ENCODE peak calls at places on chromosomes 1 and 21, in ten cellular contexts. One of them, this sample, is unnamed.

GRCh38 chr1:87800006-87800405 is 471.3 kb downstream of the LMO4 start:
- DNase-seq in tibial artery: no peak
- DNase-seq in CD8-positive, alpha-beta T cell: no peak
- DNase-seq in transverse colon: no peak
- DNase-seq in RWPE1: no peak
- DNase-seq in left lung: no peak
- DNase-seq in substantia nigra: no peak
- DNase-seq in heart left ventricle: no peak
- DNase-seq in AG04450: no peak
- DNase-seq in aorta: no peak
- DNase-seq in this sample: no peak

GRCh38 chr1:112836642-112837041 is 119.4 kb downstream of the SLC16A1 start:
- DNase-seq in tibial artery: no peak
- DNase-seq in CD8-positive, alpha-beta T cell: no peak
- DNase-seq in transverse colon: no peak
- DNase-seq in RWPE1: no peak
- DNase-seq in left lung: no peak
- DNase-seq in substantia nigra: no peak
- DNase-seq in heart left ventricle: no peak
- DNase-seq in AG04450: no peak
- DNase-seq in aorta: no peak
- DNase-seq in this sample: no peak

GRCh38 chr1:35442737-35443136 is 114.5 kb downstream of the KIAA0319L start:
- DNase-seq in tibial artery: no peak
- DNase-seq in CD8-positive, alpha-beta T cell: peak; percentile 13
- DNase-seq in transverse colon: no peak
- DNase-seq in RWPE1: no peak
- DNase-seq in left lung: no peak
- DNase-seq in substantia nigra: no peak
- DNase-seq in heart left ventricle: no peak
- DNase-seq in AG04450: no peak
- DNase-seq in aorta: no peak
- DNase-seq in this sample: no peak

GRCh38 chr21:31268090-31268489 is 76.0 kb downstream of the TIAM1 start:
- DNase-seq in tibial artery: no peak
- DNase-seq in CD8-positive, alpha-beta T cell: no peak
- DNase-seq in transverse colon: no peak
- DNase-seq in RWPE1: no peak
- DNase-seq in left lung: no peak
- DNase-seq in substantia nigra: no peak
- DNase-seq in heart left ventricle: no peak
- DNase-seq in AG04450: no peak
- DNase-seq in aorta: no peak
- DNase-seq in this sample: no peak

GRCh38 chr1:45640293-45640692 is 16.4 kb upstream of the CCDC17 start:
- DNase-seq in tibial artery: no peak
- DNase-seq in CD8-positive, alpha-beta T cell: no peak
- DNase-seq in transverse colon: no peak
- DNase-seq in RWPE1: no peak
- DNase-seq in left lung: no peak
- DNase-seq in substantia nigra: no peak
- DNase-seq in heart left ventricle: no peak
- DNase-seq in AG04450: no peak
- DNase-seq in aorta: no peak
- DNase-seq in this sample: no peak

GRCh38 chr1:151199860-151200581 is 1.7 kb downstream of the PIP5K1A start:
- DNase-seq in tibial artery: peak; percentile 56
- DNase-seq in CD8-positive, alpha-beta T cell: no peak
- DNase-seq in transverse colon: no peak
- DNase-seq in RWPE1: peak; percentile 83
- DNase-seq in left lung: no peak
- DNase-seq in substantia nigra: no peak
- DNase-seq in heart left ventricle: no peak
- DNase-seq in AG04450: peak; percentile 71
- DNase-seq in aorta: no peak
- DNase-seq in this sample: no peak

GRCh38 chr1:50080904-50081586 is 27.7 kb upstream of the ELAVL4 start:
- DNase-seq in tibial artery: no peak
- DNase-seq in CD8-positive, alpha-beta T cell: no peak
- DNase-seq in transverse colon: no peak
- DNase-seq in RWPE1: no peak
- DNase-seq in left lung: no peak
- DNase-seq in substantia nigra: no peak
- DNase-seq in heart left ventricle: no peak
- DNase-seq in AG04450: no peak
- DNase-seq in aorta: no peak
- DNase-seq in this sample: no peak

GRCh38 chr1:45246760-45247159 is 40.4 kb upstream of the ZSWIM5 start:
- DNase-seq in tibial artery: no peak
- DNase-seq in CD8-positive, alpha-beta T cell: no peak
- DNase-seq in transverse colon: no peak
- DNase-seq in RWPE1: peak; percentile 38
- DNase-seq in left lung: no peak
- DNase-seq in substantia nigra: no peak
- DNase-seq in heart left ventricle: no peak
- DNase-seq in AG04450: peak; percentile 43
- DNase-seq in aorta: no peak
- DNase-seq in this sample: no peak

GRCh38 chr1:93080424-93080823 is 1.3 kb downstream of the MTF2 start:
- DNase-seq in tibial artery: no peak
- DNase-seq in CD8-positive, alpha-beta T cell: no peak
- DNase-seq in transverse colon: no peak
- DNase-seq in RWPE1: peak; percentile 64
- DNase-seq in left lung: no peak
- DNase-seq in substantia nigra: no peak
- DNase-seq in heart left ventricle: no peak
- DNase-seq in AG04450: peak; percentile 26
- DNase-seq in aorta: no peak
- DNase-seq in this sample: no peak

GRCh38 chr1:41870076-41870562 is 48.6 kb downstream of the HIVEP3 start:
- DNase-seq in tibial artery: no peak
- DNase-seq in CD8-positive, alpha-beta T cell: no peak
- DNase-seq in transverse colon: no peak
- DNase-seq in RWPE1: peak; percentile 86
- DNase-seq in left lung: no peak
- DNase-seq in substantia nigra: no peak
- DNase-seq in heart left ventricle: no peak
- DNase-seq in AG04450: no peak
- DNase-seq in aorta: no peak
- DNase-seq in this sample: no peak

GRCh38 chr1:36352910-36353878 is 29.7 kb upstream of the EVA1B start:
- DNase-seq in tibial artery: no peak
- DNase-seq in CD8-positive, alpha-beta T cell: no peak
- DNase-seq in transverse colon: no peak
- DNase-seq in RWPE1: no peak
- DNase-seq in left lung: no peak
- DNase-seq in substantia nigra: no peak
- DNase-seq in heart left ventricle: no peak
- DNase-seq in AG04450: no peak
- DNase-seq in aorta: no peak
- DNase-seq in this sample: no peak

GRCh38 chr1:1833456-1833855 is 55.2 kb upstream of the NADK start:
- DNase-seq in tibial artery: no peak
- DNase-seq in CD8-positive, alpha-beta T cell: no peak
- DNase-seq in transverse colon: no peak
- DNase-seq in RWPE1: no peak
- DNase-seq in left lung: no peak
- DNase-seq in substantia nigra: no peak
- DNase-seq in heart left ventricle: no peak
- DNase-seq in AG04450: no peak
- DNase-seq in aorta: no peak
- DNase-seq in this sample: no peak

GRCh38 chr1:33420870-33421775 is 9.8 kb downstream of the PHC2 start:
- DNase-seq in tibial artery: no peak
- DNase-seq in CD8-positive, alpha-beta T cell: no peak
- DNase-seq in transverse colon: no peak
- DNase-seq in RWPE1: no peak
- DNase-seq in left lung: no peak
- DNase-seq in substantia nigra: no peak
- DNase-seq in heart left ventricle: no peak
- DNase-seq in AG04450: no peak
- DNase-seq in aorta: no peak
- DNase-seq in this sample: no peak

GRCh38 chr1:229710746-229711145 is 84.7 kb downstream of the URB2 start:
- DNase-seq in tibial artery: no peak
- DNase-seq in CD8-positive, alpha-beta T cell: no peak
- DNase-seq in transverse colon: no peak
- DNase-seq in RWPE1: no peak
- DNase-seq in left lung: no peak
- DNase-seq in substantia nigra: no peak
- DNase-seq in heart left ventricle: no peak
- DNase-seq in AG04450: no peak
- DNase-seq in aorta: no peak
- DNase-seq in this sample: no peak

DNA sequence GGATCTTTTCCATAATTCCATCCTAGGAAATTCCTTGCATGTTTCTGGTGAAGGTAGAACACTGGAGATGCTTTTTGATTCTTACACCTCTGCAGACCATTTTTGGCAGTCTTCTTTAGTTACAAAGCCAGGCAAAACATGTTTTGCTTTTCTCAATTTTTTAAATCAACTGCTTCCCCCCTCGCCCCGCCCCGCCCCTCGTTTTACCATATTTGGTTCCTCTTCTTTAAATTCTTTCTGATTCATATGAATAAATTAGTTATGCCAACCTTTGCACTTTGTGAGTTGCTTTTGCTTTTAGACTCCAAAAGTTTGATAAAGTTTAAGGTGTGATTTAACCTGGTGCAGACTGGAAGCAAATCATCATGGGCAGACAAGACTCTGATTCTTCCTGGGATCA is 78.8 kb upstream of the AK4 start:
- DNase-seq in tibial artery: no peak
- DNase-seq in CD8-positive, alpha-beta T cell: peak; percentile 54
- DNase-seq in transverse colon: no peak
- DNase-seq in RWPE1: no peak
- DNase-seq in left lung: no peak
- DNase-seq in substantia nigra: no peak
- DNase-seq in heart left ventricle: no peak
- DNase-seq in AG04450: no peak
- DNase-seq in aorta: no peak
- DNase-seq in this sample: no peak
- H3K27ac ChIP-seq in tibial artery: peak overlapping the region; percentile 98
- H3K27ac ChIP-seq in CD8-positive, alpha-beta T cell: peak overlapping the region; percentile 92
- H3K27ac ChIP-seq in transverse colon: peak overlapping the region; percentile 98
- H3K27ac ChIP-seq in RWPE1: no peak overlapping the region
- H3K27ac ChIP-seq in left lung: peak overlapping the region; percentile 98
- H3K27ac ChIP-seq in substantia nigra: peak overlapping the region; percentile 97
- H3K27ac ChIP-seq in heart left ventricle: peak overlapping the region; percentile 99
- H3K27ac ChIP-seq in AG04450: no peak overlapping the region
- H3K27ac ChIP-seq in aorta: peak overlapping the region; percentile 100
- H3K27ac ChIP-seq in this sample: peak overlapping the region; percentile 98

GRCh38 chr1:186535388-186536133 is 74.6 kb upstream of the PDC start:
- DNase-seq in tibial artery: no peak
- DNase-seq in CD8-positive, alpha-beta T cell: no peak
- DNase-seq in transverse colon: no peak
- DNase-seq in RWPE1: peak; percentile 80
- DNase-seq in left lung: no peak
- DNase-seq in substantia nigra: no peak
- DNase-seq in heart left ventricle: no peak
- DNase-seq in AG04450: peak; percentile 73
- DNase-seq in aorta: no peak
- DNase-seq in this sample: no peak
- H3K27ac ChIP-seq in tibial artery: no peak overlapping the region
- H3K27ac ChIP-seq in CD8-positive, alpha-beta T cell: no peak overlapping the region
- H3K27ac ChIP-seq in transverse colon: no peak overlapping the region
- H3K27ac ChIP-seq in RWPE1: peak overlapping the region; percentile 70
- H3K27ac ChIP-seq in left lung: no peak overlapping the region
- H3K27ac ChIP-seq in substantia nigra: no peak overlapping the region
- H3K27ac ChIP-seq in heart left ventricle: no peak overlapping the region
- H3K27ac ChIP-seq in AG04450: no peak overlapping the region
- H3K27ac ChIP-seq in aorta: no peak overlapping the region
- H3K27ac ChIP-seq in this sample: no peak overlapping the region

GRCh38 chr1:109644670-109645069 is 11.2 kb upstream of the GSTM4 start:
- DNase-seq in tibial artery: no peak
- DNase-seq in CD8-positive, alpha-beta T cell: no peak
- DNase-seq in transverse colon: no peak
- DNase-seq in RWPE1: no peak
- DNase-seq in left lung: no peak
- DNase-seq in substantia nigra: no peak
- DNase-seq in heart left ventricle: no peak
- DNase-seq in AG04450: no peak
- DNase-seq in aorta: no peak
- DNase-seq in this sample: no peak
- H3K27ac ChIP-seq in tibial artery: no peak overlapping the region
- H3K27ac ChIP-seq in CD8-positive, alpha-beta T cell: no peak overlapping the region
- H3K27ac ChIP-seq in transverse colon: no peak overlapping the region
- H3K27ac ChIP-seq in RWPE1: no peak overlapping the region
- H3K27ac ChIP-seq in left lung: no peak overlapping the region
- H3K27ac ChIP-seq in substantia nigra: no peak overlapping the region
- H3K27ac ChIP-seq in heart left ventricle: no peak overlapping the region
- H3K27ac ChIP-seq in AG04450: no peak overlapping the region
- H3K27ac ChIP-seq in aorta: no peak overlapping the region
- H3K27ac ChIP-seq in this sample: no peak overlapping the region

DNA sequence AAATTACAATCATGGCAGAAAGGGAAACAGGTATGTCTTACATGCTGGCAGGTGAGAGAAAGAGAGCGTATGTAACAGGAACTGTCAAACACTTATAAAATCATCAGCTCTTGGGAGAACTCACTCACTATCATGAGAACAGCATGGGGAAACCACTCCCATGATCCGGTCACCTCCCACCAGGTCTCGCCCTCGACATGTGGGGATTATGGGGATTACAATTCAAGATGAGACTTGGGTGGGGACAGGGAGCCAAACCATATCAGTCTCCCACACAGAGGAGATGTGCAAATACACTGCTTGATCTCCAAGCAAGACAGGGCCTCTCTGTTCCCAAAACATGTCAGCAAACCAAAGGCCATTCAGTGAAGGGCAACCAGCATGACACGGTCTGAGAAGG is 27.4 kb downstream of the LMX1A start:
- DNase-seq in tibial artery: no peak
- DNase-seq in CD8-positive, alpha-beta T cell: no peak
- DNase-seq in transverse colon: no peak
- DNase-seq in RWPE1: no peak
- DNase-seq in left lung: no peak
- DNase-seq in substantia nigra: no peak
- DNase-seq in heart left ventricle: no peak
- DNase-seq in AG04450: no peak
- DNase-seq in aorta: no peak
- DNase-seq in this sample: no peak
- H3K27ac ChIP-seq in tibial artery: no peak overlapping the region
- H3K27ac ChIP-seq in CD8-positive, alpha-beta T cell: no peak overlapping the region
- H3K27ac ChIP-seq in transverse colon: no peak overlapping the region
- H3K27ac ChIP-seq in RWPE1: no peak overlapping the region
- H3K27ac ChIP-seq in left lung: no peak overlapping the region
- H3K27ac ChIP-seq in substantia nigra: no peak overlapping the region
- H3K27ac ChIP-seq in heart left ventricle: no peak overlapping the region
- H3K27ac ChIP-seq in AG04450: no peak overlapping the region
- H3K27ac ChIP-seq in aorta: no peak overlapping the region
- H3K27ac ChIP-seq in this sample: no peak overlapping the region

GRCh38 chr1:30730351-30731108 is 7.1 kb upstream of the MATN1 start:
- DNase-seq in tibial artery: no peak
- DNase-seq in CD8-positive, alpha-beta T cell: no peak
- DNase-seq in transverse colon: no peak
- DNase-seq in RWPE1: no peak
- DNase-seq in left lung: no peak
- DNase-seq in substantia nigra: no peak
- DNase-seq in heart left ventricle: no peak
- DNase-seq in AG04450: no peak
- DNase-seq in aorta: no peak
- DNase-seq in this sample: no peak
- H3K27ac ChIP-seq in tibial artery: no peak overlapping the region
- H3K27ac ChIP-seq in CD8-positive, alpha-beta T cell: no peak overlapping the region
- H3K27ac ChIP-seq in transverse colon: no peak overlapping the region
- H3K27ac ChIP-seq in RWPE1: no peak overlapping the region
- H3K27ac ChIP-seq in left lung: no peak overlapping the region
- H3K27ac ChIP-seq in substantia nigra: peak overlapping the region; percentile 70
- H3K27ac ChIP-seq in heart left ventricle: no peak overlapping the region
- H3K27ac ChIP-seq in AG04450: no peak overlapping the region
- H3K27ac ChIP-seq in aorta: no peak overlapping the region
- H3K27ac ChIP-seq in this sample: no peak overlapping the region

GRCh38 chr1:197173571-197174482 is 27.4 kb upstream of the ASPM start:
- DNase-seq in tibial artery: no peak
- DNase-seq in CD8-positive, alpha-beta T cell: no peak
- DNase-seq in transverse colon: no peak
- DNase-seq in RWPE1: peak; percentile 11
- DNase-seq in left lung: no peak
- DNase-seq in substantia nigra: no peak
- DNase-seq in heart left ventricle: no peak
- DNase-seq in AG04450: peak; percentile 18
- DNase-seq in aorta: no peak
- DNase-seq in this sample: no peak
- H3K27ac ChIP-seq in tibial artery: no peak overlapping the region
- H3K27ac ChIP-seq in CD8-positive, alpha-beta T cell: no peak overlapping the region
- H3K27ac ChIP-seq in transverse colon: no peak overlapping the region
- H3K27ac ChIP-seq in RWPE1: no peak overlapping the region
- H3K27ac ChIP-seq in left lung: peak overlapping the region; percentile 9
- H3K27ac ChIP-seq in substantia nigra: no peak overlapping the region
- H3K27ac ChIP-seq in heart left ventricle: no peak overlapping the region
- H3K27ac ChIP-seq in AG04450: no peak overlapping the region
- H3K27ac ChIP-seq in aorta: no peak overlapping the region
- H3K27ac ChIP-seq in this sample: no peak overlapping the region

This sample was measured in left ventricle myocardium inferior.